ENCODE peak calls at places on chromosomes 4 and X, in seven cellular contexts. L is GM03348, B is dermis blood vessel endothelial cell, W is transverse colon, Q is GM13977, A is Calu3, C is germinal center. U is an unnamed sample.
A peak's percentile ranks its signal among the peaks of the same experiment; 100 is the strongest.

GRCh38 chr4:95084584-95084983 is 326.8 kb downstream of the BMPR1B start:
- DNase-seq in L (no peak), Q (no peak), A (peak; percentile 28), B (no peak), C (no peak), W (no peak), U (no peak)

GRCh38 chr4:108336076-108336475 is 167.3 kb upstream of the LEF1 start:
- DNase-seq in L (peak; percentile 55), C (no peak), B (no peak), Q (no peak), A (no peak), W (no peak), U (no peak)

GRCh38 chr4:149708513-149709175 is 107.0 kb downstream of the IQCM start:
- DNase-seq in C (no peak), W (no peak), Q (no peak), L (peak; percentile 24), A (no peak), B (peak; percentile 3), U (no peak)

GRCh38 chr4:154124539-154125255 is 335.8 kb upstream of the SFRP2 start:
- DNase-seq in C (no peak), L (peak; percentile 78), W (no peak), A (no peak), Q (no peak), B (no peak), U (no peak)

GRCh38 chr4:156971623-156972369 is at the start of gene PDGFC:
- DNase-seq in A (peak; percentile 85), C (peak; percentile 5), W (peak; percentile 67), B (peak; percentile 57), Q (peak; percentile 63), L (peak; percentile 90), U (peak; percentile 44)

GRCh38 chr4:155780773-155781172 is 22.0 kb downstream of the GUCY1B1 start:
- DNase-seq in L (peak; percentile 11), C (no peak), Q (no peak), W (no peak), B (no peak), A (no peak), U (no peak)

GRCh38 chr4:10173754-10174749 is 57.5 kb upstream of the WDR1 start:
- DNase-seq in A (no peak), L (no peak), B (no peak), Q (no peak), C (no peak), W (peak; percentile 50), U (no peak)

GRCh38 chrX:14936561-14936960 is 63.3 kb downstream of the MOSPD2 start:
- DNase-seq in A (peak; percentile 29), C (no peak), Q (no peak), W (no peak), L (peak; percentile 56), B (peak; percentile 40), U (no peak)

GRCh38 chr4:63063765-63064164 is 1345.5 kb downstream of the TECRL start:
- DNase-seq in W (no peak), B (no peak), Q (no peak), L (no peak), A (no peak), C (no peak), U (no peak)

GRCh38 chr4:41287005-41287404 is 30.3 kb downstream of the UCHL1 start:
- DNase-seq in L (no peak), W (no peak), Q (no peak), A (no peak), B (no peak), C (no peak), U (no peak)

GRCh38 chr4:23022032-23022431 is 329.3 kb downstream of the GBA3 start:
- DNase-seq in B (no peak), L (peak; percentile 83), A (peak; percentile 68), C (no peak), W (no peak), Q (no peak), U (no peak)

GRCh38 chr4:1200425-1201035 is 28.1 kb upstream of the SPON2 start:
- DNase-seq in Q (no peak), C (no peak), W (peak; percentile 71), L (peak; percentile 94), B (peak; percentile 54), A (no peak), U (peak; percentile 22)

GRCh38 chr4:16377887-16378286 is 151.6 kb upstream of the TAPT1 start:
- DNase-seq in A (no peak), C (no peak), W (no peak), Q (no peak), B (no peak), L (no peak), U (no peak)

GRCh38 chr4:55458164-55458563 is 62.4 kb downstream of the TMEM165 start:
- DNase-seq in A (no peak), C (no peak), B (no peak), Q (no peak), L (peak; percentile 51), W (no peak), U (no peak)

GRCh38 chr4:168021666-168022065 is 70.7 kb upstream of the ANXA10 start:
- DNase-seq in L (no peak), A (peak; percentile 12), W (no peak), B (no peak), Q (no peak), C (no peak), U (no peak)

GRCh38 chr4:94011190-94011589 is 182.6 kb downstream of the ATOH1 start:
- DNase-seq in A (no peak), Q (no peak), C (no peak), W (no peak), B (no peak), L (no peak), U (no peak)

GRCh38 chr4:123304151-123305021 is 92.2 kb upstream of the SPRY1 start:
- DNase-seq in W (no peak), C (no peak), L (no peak), A (no peak), B (no peak), Q (no peak), U (no peak)

GRCh38 chr4:173317003-173317402 is 17.2 kb downstream of the HMGB2 start:
- DNase-seq in C (no peak), A (no peak), Q (no peak), L (no peak), B (peak; percentile 13), W (no peak), U (no peak)

GRCh38 chrX:15956684-15957083 is 102.1 kb upstream of the AP1S2 start:
- DNase-seq in A (no peak), Q (no peak), W (no peak), B (peak; percentile 53), L (no peak), C (no peak), U (no peak)

U was measured in omental fat pad.